ENCODE peak calls at places on chromosome 13, in five cellular contexts. One of them, this sample, is unnamed.

GRCh38 chr13:92103673-92104296 is 705.4 kb downstream of the GPC5 start:
- DNase-seq in spleen: no peak
- DNase-seq in heart right ventricle: no peak
- DNase-seq in Caki2: no peak
- DNase-seq in MCF 10A: no peak
- DNase-seq in this sample: no peak

GRCh38 chr13:109858319-109858718 is 71.9 kb upstream of the IRS2 start:
- DNase-seq in spleen: no peak
- DNase-seq in heart right ventricle: no peak
- DNase-seq in Caki2: no peak
- DNase-seq in MCF 10A: peak
- DNase-seq in this sample: no peak

GRCh38 chr13:40352385-40352778 is 314.1 kb downstream of the FOXO1 start:
- DNase-seq in spleen: no peak
- DNase-seq in heart right ventricle: peak
- DNase-seq in Caki2: no peak
- DNase-seq in MCF 10A: peak
- DNase-seq in this sample: no peak

GRCh38 chr13:22232186-22232585 is 561.3 kb downstream of the FGF9 start:
- DNase-seq in spleen: no peak
- DNase-seq in heart right ventricle: no peak
- DNase-seq in Caki2: no peak
- DNase-seq in MCF 10A: no peak
- DNase-seq in this sample: no peak

GRCh38 chr13:102651892-102652291 is 43.0 kb downstream of the METTL21C start:
- DNase-seq in spleen: no peak
- DNase-seq in heart right ventricle: no peak
- DNase-seq in Caki2: peak
- DNase-seq in MCF 10A: peak
- DNase-seq in this sample: no peak

GRCh38 chr13:80039000-80039399 is 301.9 kb downstream of the SPRY2 start:
- DNase-seq in spleen: no peak
- DNase-seq in heart right ventricle: no peak
- DNase-seq in Caki2: no peak
- DNase-seq in MCF 10A: no peak
- DNase-seq in this sample: no peak

GRCh38 chr13:111917086-111917485 is 149.9 kb upstream of the SOX1 start:
- DNase-seq in spleen: peak
- DNase-seq in heart right ventricle: no peak
- DNase-seq in Caki2: no peak
- DNase-seq in MCF 10A: no peak
- DNase-seq in this sample: no peak

GRCh38 chr13:33289966-33290365 is 4.4 kb upstream of the STARD13 start:
- DNase-seq in spleen: no peak
- DNase-seq in heart right ventricle: no peak
- DNase-seq in Caki2: no peak
- DNase-seq in MCF 10A: no peak
- DNase-seq in this sample: no peak

GRCh38 chr13:60623131-60623530 is 226.1 kb downstream of the TDRD3 start:
- DNase-seq in spleen: no peak
- DNase-seq in heart right ventricle: no peak
- DNase-seq in Caki2: no peak
- DNase-seq in MCF 10A: no peak
- DNase-seq in this sample: no peak

GRCh38 chr13:82693607-82694006 is 1188.7 kb downstream of the SLITRK1 start:
- DNase-seq in spleen: no peak
- DNase-seq in heart right ventricle: no peak
- DNase-seq in Caki2: no peak
- DNase-seq in MCF 10A: no peak
- DNase-seq in this sample: no peak

GRCh38 chr13:112711528-112712265 is 21.9 kb downstream of the ATP11A start:
- DNase-seq in spleen: peak
- DNase-seq in heart right ventricle: peak
- DNase-seq in Caki2: peak
- DNase-seq in MCF 10A: peak
- DNase-seq in this sample: peak

GRCh38 chr13:75647126-75647784 is 11.1 kb downstream of the LMO7 start:
- DNase-seq in spleen: no peak
- DNase-seq in heart right ventricle: no peak
- DNase-seq in Caki2: no peak
- DNase-seq in MCF 10A: no peak
- DNase-seq in this sample: no peak

GRCh38 chr13:20799726-20800416 is 26.1 kb upstream of the EEF1AKMT1 start:
- DNase-seq in spleen: no peak
- DNase-seq in heart right ventricle: no peak
- DNase-seq in Caki2: no peak
- DNase-seq in MCF 10A: peak
- DNase-seq in this sample: no peak

GRCh38 chr13:72782717-72783116 is 784 bp downstream of the PIBF1 start:
- DNase-seq in spleen: no peak
- DNase-seq in heart right ventricle: no peak
- DNase-seq in Caki2: peak
- DNase-seq in MCF 10A: no peak
- DNase-seq in this sample: peak

GRCh38 chr13:24033527-24034302 is 126.8 kb upstream of the SPATA13 start:
- DNase-seq in spleen: no peak
- DNase-seq in heart right ventricle: no peak
- DNase-seq in Caki2: no peak
- DNase-seq in MCF 10A: no peak
- DNase-seq in this sample: no peak

GRCh38 chr13:45681101-45681500 is 21.0 kb upstream of the CBY2 start:
- DNase-seq in spleen: no peak
- DNase-seq in heart right ventricle: no peak
- DNase-seq in Caki2: no peak
- DNase-seq in MCF 10A: no peak
- DNase-seq in this sample: no peak